ENCODE peak calls at places on chromosome 3, in seven cellular contexts. J is heart left ventricle, G is tibial nerve, B is H1, X is BJ, U is colonic mucosa, F is left ventricle myocardium inferior. D is an unnamed sample.
A peak's percentile ranks its signal among the peaks of the same experiment; 100 is the strongest.

GRCh38 chr3:53702776-53703175 is 143.4 kb downstream of the CHDH start:
- DNase-seq in J (no peak), G (no peak), B (peak; percentile 24), X (no peak), U (no peak), F (no peak), D (no peak)

GRCh38 chr3:159726231-159726964 is 262.2 kb upstream of the IL12A start:
- DNase-seq in J (no peak), G (no peak), B (no peak), X (no peak), U (no peak), F (no peak), D (no peak)

GRCh38 chr3:119912220-119912619 is 130.3 kb downstream of the NR1I2 start:
- DNase-seq in J (no peak), G (no peak), B (no peak), X (no peak), U (no peak), F (no peak), D (no peak)

GRCh38 chr3:24688446-24689148 is 193.9 kb upstream of the THRB start:
- DNase-seq in J (no peak), G (no peak), B (no peak), X (no peak), U (no peak), F (no peak), D (no peak)

GRCh38 chr3:186536883-186537553 is 7.2 kb downstream of the CRYGS start:
- DNase-seq in J (no peak), G (no peak), B (no peak), X (no peak), U (no peak), F (no peak), D (no peak)

GRCh38 chr3:32614956-32615355 is 44.3 kb upstream of the DYNC1LI1 start:
- DNase-seq in J (no peak), G (no peak), B (no peak), X (no peak), U (no peak), F (no peak), D (no peak)

GRCh38 chr3:30826381-30827061 is 67.9 kb downstream of the GADL1 start:
- DNase-seq in J (no peak), G (no peak), B (no peak), X (no peak), U (no peak), F (no peak), D (no peak)

GRCh38 chr3:44948239-44948638 is 27.7 kb downstream of the ZDHHC3 start:
- DNase-seq in J (no peak), G (no peak), B (no peak), X (no peak), U (no peak), F (no peak), D (no peak)

GRCh38 chr3:27877122-27878011 is 155.2 kb upstream of the EOMES start:
- DNase-seq in J (no peak), G (no peak), B (no peak), X (no peak), U (no peak), F (no peak), D (no peak)

GRCh38 chr3:61928020-61928419 is 366.6 kb downstream of the PTPRG start:
- DNase-seq in J (no peak), G (no peak), B (no peak), X (no peak), U (no peak), F (no peak), D (no peak)

GRCh38 chr3:123344941-123345594 is 103.8 kb downstream of the ADCY5 start:
- DNase-seq in J (no peak), G (no peak), B (no peak), X (no peak), U (no peak), F (peak; percentile 11), D (no peak)

GRCh38 chr3:123344175-123344908 is 104.5 kb downstream of the ADCY5 start:
- DNase-seq in J (no peak), G (no peak), B (no peak), X (no peak), U (no peak), F (peak; percentile 10), D (no peak)

GRCh38 chr3:123341871-123342630 is 106.8 kb downstream of the ADCY5 start:
- DNase-seq in J (no peak), G (no peak), B (no peak), X (no peak), U (no peak), F (peak; percentile 13), D (no peak)

GRCh38 chr3:123343296-123344174 is 105.4 kb downstream of the ADCY5 start:
- DNase-seq in J (peak; percentile 61), G (no peak), B (no peak), X (no peak), U (no peak), F (peak; percentile 48), D (no peak)

GRCh38 chr3:123342631-123343080 is 106.2 kb downstream of the ADCY5 start:
- DNase-seq in J (no peak), G (no peak), B (no peak), X (no peak), U (no peak), F (peak; percentile 12), D (no peak)
- H3K27me3 ChIP-seq in J (no peaks in the 10 kb centered on the region), G (no peaks in the 10 kb centered on the region), B (no peaks in the 10 kb centered on the region), X (peaks cover 18% of the 10 kb centered on the region), U (no peaks in the 10 kb centered on the region), F (no peaks in the 10 kb centered on the region), D (peaks cover 2% of the 10 kb centered on the region)

GRCh38 chr3:50388021-50388719 is 28.8 kb upstream of the TMEM115 start:
- DNase-seq in J (no peak), G (no peak), B (peak; percentile 67), X (no peak), U (no peak), F (no peak), D (no peak)
- TF ChIP-seq CTCF in J (no peak), G (peak; percentile 44), B (peak; percentile 77), X (peak; percentile 23), U (no peak), F (peak; percentile 29), D (peak; percentile 58)

DNA sequence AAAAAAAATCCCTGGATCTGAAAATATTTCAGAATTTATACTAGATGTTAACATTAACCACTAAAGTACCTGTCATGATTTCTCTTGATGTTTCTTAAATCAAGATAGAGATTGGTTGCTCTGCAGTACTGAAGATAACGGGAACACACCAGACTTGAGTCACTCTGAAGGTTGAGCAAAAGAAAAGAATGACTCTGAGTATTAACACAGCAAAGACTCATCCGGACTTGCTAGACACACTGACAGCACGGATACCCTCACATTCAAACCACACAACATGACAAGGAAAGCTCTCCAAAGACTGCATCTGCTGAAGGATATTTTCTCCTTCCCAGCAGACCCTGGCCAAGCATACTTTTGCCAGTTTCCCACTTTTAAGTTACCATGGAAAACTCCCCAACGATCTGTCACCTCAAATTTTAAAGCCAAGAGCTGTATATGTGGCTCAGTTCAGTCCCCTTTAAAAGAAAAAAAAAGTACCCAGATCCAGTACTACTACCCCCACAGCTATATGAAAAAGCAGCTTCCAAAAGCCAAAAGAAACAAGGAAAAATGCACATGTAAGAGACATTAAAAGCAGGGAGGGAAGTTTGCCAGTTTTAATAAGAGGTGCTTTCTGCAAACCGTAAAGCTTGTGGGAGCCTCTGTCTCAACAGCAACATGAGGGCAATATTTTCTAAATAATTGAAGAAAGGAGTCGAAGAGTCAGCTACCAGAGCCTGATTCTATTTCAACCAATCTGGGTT is 8.2 kb downstream of the EOGT start:
- DNase-seq in J (no peak), G (no peak), B (no peak), X (no peak), U (no peak), F (no peak), D (no peak)
- H3K27me3 ChIP-seq in J (no peaks in the 10 kb centered on the region), G (no peaks in the 10 kb centered on the region), B (no peaks in the 10 kb centered on the region), X (no peaks in the 10 kb centered on the region), U (no peaks in the 10 kb centered on the region), F (no peaks in the 10 kb centered on the region), D (no peaks in the 10 kb centered on the region)

GRCh38 chr3:129938140-129938930 is 36.2 kb upstream of the TRH start:
- DNase-seq in J (no peak), G (no peak), B (no peak), X (no peak), U (no peak), F (no peak), D (no peak)
- TF ChIP-seq CTCF in J (no peak), G (no peak), B (peak; percentile 32), X (no peak), U (no peak), F (peak; percentile 7), D (peak; percentile 15)

GRCh38 chr3:12242772-12243171 is 46.1 kb upstream of the PPARG start:
- DNase-seq in J (no peak), G (no peak), B (no peak), X (no peak), U (no peak), F (no peak), D (no peak)
- H3K27me3 ChIP-seq in J (no peaks in the 10 kb centered on the region), G (no peaks in the 10 kb centered on the region), B (no peaks in the 10 kb centered on the region), X (peaks cover 6% of the 10 kb centered on the region), U (no peaks in the 10 kb centered on the region), F (peaks cover 18% of the 10 kb centered on the region), D (no peaks in the 10 kb centered on the region)